ENCODE peak calls at places on chromosome 19, in five cellular contexts. D, M, R, O and S are unnamed samples.

GRCh38 chr19:19217110-19217509 is 5.4 kb downstream of the NCAN start:
- DNase-seq in M (no peak), O (peak; percentile 46), R (no peak), D (no peak), S (no peak)

GRCh38 chr19:39141929-39142328 is 16.3 kb downstream of the PAK4 start:
- DNase-seq in O (no peak), D (no peak), M (no peak), R (no peak), S (no peak)

GRCh38 chr19:41958367-41959055 is 610 bp downstream of the RABAC1 start:
- DNase-seq in M (peak; percentile 73), D (peak; percentile 87), R (no peak), O (peak; percentile 73), S (no peak)

GRCh38 chr19:40596608-40597328 is 4.4 kb upstream of the LTBP4 start:
- DNase-seq in O (peak; percentile 65), D (no peak), M (peak; percentile 90), R (no peak), S (no peak)

GRCh38 chr19:18364826-18365528 is 21.0 kb upstream of the GDF15 start:
- DNase-seq in R (no peak), D (no peak), O (peak; percentile 100), M (peak; percentile 97), S (no peak)

GRCh38 chr19:45171211-45171623 is 6.8 kb downstream of the TRAPPC6A start:
- DNase-seq in R (no peak), M (no peak), D (peak; percentile 49), O (no peak), S (no peak)

GRCh38 chr19:30622276-30622675 is 250.1 kb downstream of the ZNF536 start:
- DNase-seq in R (no peak), D (no peak), M (no peak), O (no peak), S (no peak)

GRCh38 chr19:33467851-33468250 is 53.7 kb downstream of the PEPD start:
- DNase-seq in M (no peak), R (no peak), O (no peak), D (no peak), S (no peak)

GRCh38 chr19:38370299-38370698 is 4.1 kb upstream of the PSMD8 start:
- DNase-seq in O (no peak), M (no peak), R (no peak), D (no peak), S (no peak)

GRCh38 chr19:3154957-3155736 is 19.3 kb downstream of the GNA15 start:
- DNase-seq in D (peak; percentile 84), O (peak; percentile 100), R (no peak), M (peak; percentile 86), S (peak; percentile 75)

GRCh38 chr19:1893791-1894190 is 8.5 kb upstream of the ABHD17A start:
- DNase-seq in R (no peak), M (no peak), D (no peak), O (no peak), S (no peak)

GRCh38 chr19:32720216-32720935 is 809 bp downstream of the TDRD12 start:
- DNase-seq in M (no peak), O (no peak), D (no peak), R (no peak), S (no peak)

GRCh38 chr19:48444933-48445194 is 919 bp upstream of the GRWD1 start:
- DNase-seq in M (no peak), R (no peak), D (no peak), O (no peak), S (no peak)

GRCh38 chr19:48918801-48919247 is 14.7 kb upstream of the DHDH start:
- DNase-seq in M (peak; percentile 36), R (no peak), O (no peak), D (no peak), S (peak; percentile 18)

GRCh38 chr19:6092329-6093286 is 17.7 kb downstream of the RFX2 start:
- DNase-seq in D (no peak), M (no peak), R (no peak), O (peak; percentile 78), S (no peak)

GRCh38 chr19:46303702-46304397 is 7.0 kb downstream of the HIF3A start:
- DNase-seq in M (no peak), R (no peak), O (peak; percentile 72), D (no peak), S (no peak)

GRCh38 chr19:48181505-48181904 is 11.0 kb downstream of the ZSWIM9 start:
- DNase-seq in O (no peak), D (no peak), R (no peak), M (no peak), S (no peak)

GRCh38 chr19:32708457-32708856 is 11.1 kb upstream of the TDRD12 start:
- DNase-seq in O (no peak), R (no peak), D (peak; percentile 25), M (no peak), S (no peak)

GRCh38 chr19:42422576-42423461 is 4.4 kb downstream of the LIPE start:
- DNase-seq in M (peak; percentile 42), D (peak; percentile 57), O (no peak), R (no peak), S (no peak)